ENCODE peak calls at places on chromosomes 7 and 10, in ten cellular contexts. Q is left ventricle myocardium superior; T is right cardiac atrium; Z is stimulated activated naive CD8-positive, alpha-beta T cell treated with anti-CD3 and anti-CD28 coated beads, Interleukin-15, Interleukin-2, amounts not matched to agents 100 U/mL and 50 U/mL, for 24 hours; J is foreskin keratinocyte; N is upper lobe of right lung; W is left cardiac atrium; V is HCT116; U is activated T-cell treated with anti-CD3 and anti-CD28 coated beads, Interleukin-2, amount 50 U/mL, for 72 hours; Y is A549. P is an unnamed sample.

GRCh38 chr10:78805176-78805575 is 263.6 kb upstream of the ZMIZ1 start:
- ATAC-seq in N (peak), U (no peak), V (no peak), Q (peak), J (peak), W (peak), T (peak), Y (no peak), Z (no peak), P (no peak)

GRCh38 chr10:128377364-128377987 is 251.3 kb upstream of the MKI67 start:
- ATAC-seq in V (no peak), T (peak), Q (no peak), N (no peak), Z (no peak), U (no peak), J (no peak), W (no peak), Y (no peak), P (no peak)

GRCh38 chr10:33087142-33087541 is 129.1 kb upstream of the ITGB1 start:
- ATAC-seq in W (no peak), N (no peak), T (no peak), V (no peak), U (no peak), Z (no peak), Q (no peak), J (no peak), Y (no peak), P (no peak)

GRCh38 chr10:71638087-71638576 is 81.4 kb downstream of the C10orf105 start:
- ATAC-seq in Z (peak), Y (no peak), J (no peak), W (peak), Q (peak), U (no peak), V (no peak), T (peak), N (peak), P (peak)

GRCh38 chr7:157875230-157876179 is 538.7 kb downstream of the DNAJB6 start:
- ATAC-seq in J (no peak), V (peak), N (peak), T (peak), U (peak), Y (peak), W (peak), Z (peak), Q (peak), P (peak)

GRCh38 chr10:102405108-102405561 is 9.6 kb downstream of the NFKB2 start:
- ATAC-seq in Y (no peak), T (no peak), V (no peak), N (no peak), Q (no peak), U (no peak), W (no peak), J (no peak), Z (no peak), P (no peak)

GRCh38 chr10:44949127-44949802 is 10.3 kb upstream of the RASSF4 start:
- ATAC-seq in N (no peak), W (no peak), Z (no peak), T (no peak), Y (no peak), J (no peak), U (no peak), Q (peak), V (no peak), P (peak)

GRCh38 chr10:33461295-33461640 is 126.8 kb upstream of the NRP1 start:
- ATAC-seq in Q (peak), U (no peak), W (peak), Y (no peak), N (no peak), J (no peak), T (no peak), Z (no peak), V (no peak), P (no peak)

GRCh38 chr10:63114031-63114814 is 18.9 kb upstream of the NRBF2 start:
- ATAC-seq in V (no peak), T (peak), Y (peak), J (no peak), Z (no peak), Q (peak), U (no peak), N (peak), W (peak), P (peak)

P was measured in esophagus mucosa.